ENCODE peak calls at places on chromosomes 11 and 22, in nine cellular contexts. P, G, Y, Q, H, U, F, E and T are unnamed samples.

GRCh38 chr11:19467904-19468303 is 227.2 kb upstream of the E2F8 start:
- DNase-seq in Q (no peak), H (no peak), E (no peak), F (no peak), P (no peak), G (no peak), U (no peak), Y (no peak), T (no peak)

GRCh38 chr11:70849031-70849430 is 403.3 kb downstream of the SHANK2 start:
- DNase-seq in Q (no peak), E (no peak), G (no peak), H (no peak), U (no peak), P (no peak), F (no peak), Y (no peak), T (no peak)

GRCh38 chr22:46994983-46995382 is 232.5 kb downstream of the TBC1D22A start:
- DNase-seq in Y (no peak), F (no peak), P (no peak), U (no peak), E (no peak), Q (no peak), H (no peak), G (no peak), T (no peak)

GRCh38 chr11:6612008-6612815 is at the start of gene TAF10:
- DNase-seq in U (peak), F (peak), Q (peak), P (peak), G (peak), H (peak), Y (peak), E (peak), T (peak)

GRCh38 chr11:111528557-111528956 is 12.0 kb upstream of the LAYN start:
- DNase-seq in G (peak), F (no peak), H (no peak), Y (no peak), U (no peak), P (peak), Q (peak), E (no peak), T (no peak)

GRCh38 chr11:76640540-76640939 is 30.0 kb downstream of the LRRC32 start:
- DNase-seq in F (no peak), U (no peak), P (no peak), Y (no peak), Q (no peak), H (no peak), E (no peak), G (no peak), T (no peak)

GRCh38 chr11:128625766-128626165 is 38.4 kb upstream of the ETS1 start:
- DNase-seq in G (no peak), F (no peak), H (no peak), E (no peak), U (no peak), P (no peak), Y (no peak), Q (no peak), T (no peak)

GRCh38 chr22:19868333-19868732 is 13.7 kb upstream of the GNB1L start:
- DNase-seq in Y (no peak), E (no peak), Q (no peak), P (no peak), G (no peak), U (no peak), F (no peak), H (no peak), T (no peak)

GRCh38 chr11:119724956-119725355 is 4.0 kb downstream of the NECTIN1 start:
- DNase-seq in P (no peak), Y (no peak), G (no peak), E (no peak), H (no peak), Q (no peak), F (no peak), U (no peak), T (no peak)

GRCh38 chr11:74936087-74936486 is 12.8 kb downstream of the XRRA1 start:
- DNase-seq in F (no peak), Q (no peak), Y (no peak), U (no peak), H (no peak), P (no peak), G (no peak), E (no peak), T (no peak)

GRCh38 chr22:39078329-39078728 is 1.3 kb downstream of the APOBEC3G start:
- DNase-seq in G (no peak), H (no peak), Q (no peak), E (no peak), U (no peak), Y (no peak), F (no peak), P (no peak), T (no peak)

GRCh38 chr11:78909386-78909785 is 334.7 kb upstream of the NARS2 start:
- DNase-seq in G (no peak), U (no peak), H (no peak), Q (no peak), Y (no peak), E (no peak), F (no peak), P (no peak), T (no peak)

GRCh38 chr11:130156108-130157022 is 3.2 kb upstream of the ST14 start:
- DNase-seq in Y (no peak), F (no peak), U (no peak), E (no peak), H (no peak), P (no peak), Q (no peak), G (peak), T (no peak)

GRCh38 chr11:103907548-103908455 is 128.6 kb upstream of the DDI1 start:
- DNase-seq in G (peak), P (peak), Y (no peak), Q (no peak), U (peak), H (no peak), F (no peak), E (no peak), T (no peak)